ENCODE peak calls at places on chromosomes 13 and 19, in seven cellular contexts. O, K, W, V, A, X and M are unnamed samples.

GRCh38 chr19:49231389-49231788 is 73.8 kb downstream of the TRPM4 start:
- DNase-seq in O (no peak), K (no peak), W (no peak), V (no peak), A (no peak), X (no peak), M (no peak)

GRCh38 chr13:38590796-38591507 is 95.9 kb upstream of the FREM2 start:
- DNase-seq in O (no peak), K (no peak), W (no peak), V (no peak), A (no peak), X (no peak), M (peak)

GRCh38 chr19:46731007-46731501 is 14.1 kb upstream of the PRKD2 start:
- DNase-seq in O (peak), K (peak), W (no peak), V (no peak), A (peak), X (peak), M (peak)

GRCh38 chr13:112680741-112681360 is 9.0 kb upstream of the ATP11A start:
- DNase-seq in O (no peak), K (no peak), W (no peak), V (no peak), A (no peak), X (no peak), M (peak)

GRCh38 chr13:30466358-30466714 is 600 bp upstream of the HMGB1 start:
- DNase-seq in O (no peak), K (no peak), W (no peak), V (no peak), A (peak), X (no peak), M (no peak)

GRCh38 chr19:42040031-42040430 is 30.0 kb downstream of the GRIK5 start:
- DNase-seq in O (no peak), K (no peak), W (no peak), V (no peak), A (no peak), X (no peak), M (no peak)

GRCh38 chr13:28499579-28499978 is 4.7 kb upstream of the FLT1 start:
- DNase-seq in O (no peak), K (no peak), W (no peak), V (no peak), A (peak), X (peak), M (no peak)

GRCh38 chr13:40442826-40443225 is 223.6 kb downstream of the FOXO1 start:
- DNase-seq in O (no peak), K (no peak), W (no peak), V (no peak), A (peak), X (no peak), M (no peak)

GRCh38 chr19:13400296-13400695 is 106.0 kb downstream of the CACNA1A start:
- DNase-seq in O (no peak), K (no peak), W (no peak), V (no peak), A (no peak), X (no peak), M (no peak)

GRCh38 chr13:110920038-110920437 is 5.2 kb upstream of the ANKRD10 start:
- DNase-seq in O (no peak), K (no peak), W (no peak), V (no peak), A (no peak), X (no peak), M (no peak)

GRCh38 chr13:80718970-80719369 is 378.0 kb upstream of the SPRY2 start:
- DNase-seq in O (no peak), K (no peak), W (no peak), V (no peak), A (no peak), X (no peak), M (no peak)

GRCh38 chr13:20118268-20119140 is 42.3 kb downstream of the GJA3 start:
- DNase-seq in O (no peak), K (peak), W (no peak), V (peak), A (peak), X (peak), M (peak)

GRCh38 chr13:39406688-39407087 is 196.3 kb downstream of the LHFPL6 start:
- DNase-seq in O (no peak), K (no peak), W (no peak), V (no peak), A (no peak), X (no peak), M (no peak)

GRCh38 chr13:53041968-53042485 is 13.4 kb downstream of the OLFM4 start:
- DNase-seq in O (no peak), K (no peak), W (no peak), V (no peak), A (no peak), X (no peak), M (no peak)

GRCh38 chr13:27792393-27793218 is at the start of gene GSX1:
- DNase-seq in O (no peak), K (peak), W (peak), V (peak), A (peak), X (peak), M (peak)

GRCh38 chr19:53958168-53958571 is 4.6 kb upstream of the CACNG8 start:
- DNase-seq in O (no peak), K (peak), W (no peak), V (peak), A (peak), X (no peak), M (no peak)